ENCODE peak calls at places on chromosomes 13 and 19, in seven cellular contexts. P is uterus, S is body of pancreas, B is cardiac fibroblast, J is left ventricle myocardium inferior, K is cardiac muscle cell, H is PC-3. O is an unnamed sample.

GRCh38 chr13:95246292-95247082 is 54.8 kb downstream of the ABCC4 start:
- DNase-seq in H (peak), S (peak), J (no peak), P (no peak), K (no peak), B (no peak), O (peak)

GRCh38 chr19:44592451-44592890 is 20.9 kb upstream of the IGSF23 start:
- DNase-seq in K (no peak), J (no peak), B (no peak), S (peak), P (no peak), H (no peak), O (peak)

GRCh38 chr13:53174550-53174949 is 145.9 kb downstream of the OLFM4 start:
- DNase-seq in K (peak), H (no peak), P (no peak), S (no peak), J (no peak), B (no peak), O (no peak)

GRCh38 chr19:3510727-3511126 is 4.6 kb downstream of the FZR1 start:
- DNase-seq in S (no peak), K (no peak), H (no peak), P (no peak), B (no peak), J (no peak), O (no peak)

GRCh38 chr13:27168870-27169525 is 2.6 kb downstream of the USP12 start:
- DNase-seq in B (peak), H (peak), P (no peak), J (no peak), S (no peak), K (peak), O (peak)

GRCh38 chr13:99218545-99218944 is 17.9 kb downstream of the UBAC2 start:
- DNase-seq in P (no peak), J (peak), K (no peak), H (no peak), B (no peak), S (peak), O (no peak)

GRCh38 chr13:20306039-20306438 is 73.9 kb upstream of the GJB6 start:
- DNase-seq in K (no peak), P (no peak), J (no peak), S (no peak), B (no peak), H (no peak), O (no peak)

GRCh38 chr19:48571378-48572162 is 19.6 kb downstream of the SULT2B1 start:
- DNase-seq in P (no peak), J (no peak), B (no peak), K (no peak), S (no peak), H (no peak), O (no peak)

GRCh38 chr19:33212024-33212772 is 13.5 kb downstream of the SLC7A10 start:
- DNase-seq in J (no peak), P (no peak), K (no peak), H (no peak), S (no peak), B (no peak), O (no peak)

GRCh38 chr13:110520431-110521295 is 40.9 kb downstream of the RAB20 start:
- DNase-seq in B (peak), P (peak), H (no peak), S (peak), K (peak), J (peak), O (no peak)

GRCh38 chr13:104657196-104657595 is 1591.0 kb upstream of the SLC10A2 start:
- DNase-seq in K (no peak), H (no peak), S (no peak), P (no peak), J (no peak), B (no peak), O (no peak)

GRCh38 chr13:44273991-44274810 is 99.4 kb upstream of the SERP2 start:
- DNase-seq in K (peak), B (peak), P (no peak), H (peak), S (peak), J (no peak), O (peak)

GRCh38 chr19:17200408-17201079 is 14.6 kb upstream of the USE1 start:
- DNase-seq in K (no peak), P (no peak), B (no peak), H (no peak), S (no peak), J (no peak), O (no peak)

GRCh38 chr13:45807520-45808099 is 43.9 kb downstream of the SIAH3 start:
- DNase-seq in P (no peak), H (peak), B (peak), S (peak), J (no peak), K (peak), O (peak)

GRCh38 chr13:107284168-107284567 is 716.2 kb upstream of the ARGLU1 start:
- DNase-seq in B (peak), S (no peak), P (no peak), K (peak), H (peak), J (no peak), O (peak)

GRCh38 chr13:47826481-47826880 is 174.6 kb downstream of the SUCLA2 start:
- DNase-seq in P (no peak), K (peak), S (no peak), H (no peak), B (peak), J (no peak), O (no peak)

GRCh38 chr19:20787766-20788165 is 11.7 kb downstream of the ZNF66 start:
- DNase-seq in P (no peak), B (peak), S (no peak), J (no peak), K (no peak), H (no peak), O (no peak)

GRCh38 chr13:20400774-20401173 is 124.9 kb downstream of the CRYL1 start:
- DNase-seq in H (peak), J (no peak), B (peak), K (peak), P (no peak), S (no peak), O (peak)

GRCh38 chr13:101915755-101916107 is 463.3 kb downstream of the ITGBL1 start:
- DNase-seq in H (no peak), B (no peak), S (no peak), P (no peak), K (no peak), J (no peak), O (no peak)

GRCh38 chr13:100811906-100812305 is 137.3 kb upstream of the TMTC4 start:
- DNase-seq in K (no peak), S (no peak), H (no peak), B (no peak), J (no peak), P (no peak), O (no peak)

GRCh38 chr19:19528721-19529490 is at the start of gene YJEFN3:
- DNase-seq in S (no peak), K (peak), B (no peak), H (no peak), P (no peak), J (no peak), O (no peak)

GRCh38 chr13:34421849-34422475 is 520.1 kb upstream of the NBEA start:
- DNase-seq in J (no peak), K (no peak), P (no peak), B (no peak), S (no peak), H (no peak), O (peak)

GRCh38 chr19:38303517-38304351 is at the start of gene C19orf33:
- DNase-seq in J (peak), P (no peak), S (peak), B (peak), K (no peak), H (peak), O (peak)

GRCh38 chr19:19537321-19538048 is 580 bp upstream of the CILP2 start:
- DNase-seq in H (peak), B (no peak), K (no peak), S (no peak), P (no peak), J (no peak), O (no peak)

GRCh38 chr19:547117-547516 is 3.3 kb downstream of the GZMM start:
- DNase-seq in H (no peak), K (no peak), S (no peak), B (no peak), J (no peak), P (no peak), O (no peak)

GRCh38 chr19:15466851-15467733 is 2.7 kb upstream of the RASAL3 start:
- DNase-seq in J (no peak), H (peak), K (peak), P (no peak), B (peak), S (no peak), O (peak)

GRCh38 chr13:34627499-34627898 is 314.6 kb upstream of the NBEA start:
- DNase-seq in K (no peak), B (no peak), P (no peak), H (no peak), S (no peak), J (no peak), O (no peak)

GRCh38 chr19:14337510-14337909 is 43.7 kb upstream of the ADGRE5 start:
- DNase-seq in B (peak), J (no peak), P (no peak), S (no peak), K (peak), H (peak), O (no peak)

DNA sequence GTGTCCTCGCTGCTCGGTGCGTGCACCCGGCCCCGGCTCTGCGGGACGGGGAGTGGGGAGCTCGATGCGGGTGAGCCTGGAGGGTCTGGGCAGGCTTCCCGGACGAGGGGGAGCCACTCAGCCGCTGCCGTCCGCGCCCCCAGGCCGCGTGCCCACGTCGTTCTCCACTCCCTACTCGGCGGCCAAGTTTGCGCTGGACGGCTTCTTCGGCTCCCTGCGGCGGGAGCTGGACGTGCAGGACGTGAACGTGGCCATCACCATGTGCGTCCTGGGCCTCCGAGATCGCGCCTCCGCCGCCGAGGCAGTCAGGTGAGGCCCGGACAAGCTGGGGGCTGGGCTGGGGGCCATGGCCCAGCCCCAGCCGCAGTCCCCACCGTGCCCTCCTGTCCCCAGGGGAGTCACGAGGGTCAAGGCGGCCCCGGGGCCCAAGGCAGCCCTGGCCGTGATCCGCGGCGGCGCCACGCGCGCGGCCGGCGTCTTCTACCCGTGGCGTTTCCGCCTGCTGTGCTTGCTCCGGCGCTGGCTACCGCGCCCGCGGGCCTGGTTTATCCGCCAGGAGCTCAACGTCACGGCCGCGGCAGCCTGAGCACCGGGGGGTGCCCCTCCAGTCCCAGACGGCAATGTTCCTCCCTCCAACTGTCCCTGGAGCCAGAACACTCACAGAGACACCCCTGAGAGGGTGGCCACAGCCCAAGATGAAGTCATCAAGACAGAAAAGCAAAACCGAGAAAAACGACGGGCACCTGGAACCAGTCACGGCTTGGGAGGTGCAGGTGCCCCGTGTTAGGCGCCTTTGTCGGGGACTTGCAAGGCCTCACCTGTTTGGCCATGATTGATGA is 2.5 kb upstream of the RPL36 start:
- DNase-seq in B (no peak), P (no peak), K (no peak), S (no peak), H (no peak), J (no peak), O (no peak)
- TF ChIP-seq CTCF in B (no peak), P (no peak), K (no peak), S (no peak), H (no peak), J (peak), O (no peak)

GRCh38 chr13:49853535-49853934 is 61.1 kb upstream of the KPNA3 start:
- DNase-seq in J (no peak), B (no peak), S (no peak), P (no peak), H (no peak), K (no peak), O (no peak)

GRCh38 chr13:49859568-49859967 is 67.1 kb upstream of the KPNA3 start:
- DNase-seq in J (no peak), P (no peak), S (peak), H (peak), K (peak), B (peak), O (peak)

GRCh38 chr13:49855930-49856329 is 63.4 kb upstream of the KPNA3 start:
- DNase-seq in H (peak), K (no peak), S (no peak), P (no peak), B (no peak), J (no peak), O (no peak)

DNA sequence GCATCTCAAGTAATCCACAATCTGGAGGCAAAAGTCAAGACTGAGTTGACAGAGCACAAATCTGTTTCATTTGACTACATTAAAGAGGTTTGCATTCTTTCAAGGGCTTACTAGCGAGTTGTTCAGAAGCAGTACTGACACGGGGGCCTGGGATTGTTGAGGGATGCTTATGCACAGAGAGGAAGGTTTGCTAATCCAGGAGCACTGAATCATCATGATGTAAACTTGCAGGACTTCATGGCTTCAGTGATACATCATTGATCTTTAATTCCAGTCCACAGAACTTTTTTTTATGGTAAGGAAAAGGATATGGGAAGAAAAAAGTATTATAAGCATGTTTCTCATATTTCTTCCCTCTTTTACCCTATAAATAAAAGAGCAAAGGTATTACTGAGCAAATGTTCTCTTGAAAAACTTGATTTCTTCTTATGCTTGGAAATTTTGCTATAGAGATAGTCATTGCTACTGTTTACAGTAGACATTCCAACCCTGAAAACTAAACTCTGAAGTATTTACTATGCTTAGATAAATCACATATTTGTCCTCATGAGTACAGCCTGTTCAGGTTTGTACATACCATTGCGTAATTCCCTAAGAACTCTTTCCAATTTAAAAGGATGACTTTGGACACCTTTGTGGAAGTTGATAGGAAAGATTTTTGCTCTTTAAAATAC is 65.8 kb upstream of the KPNA3 start:
- DNase-seq in H (peak), B (peak), J (no peak), S (peak), P (no peak), K (peak), O (peak)
- H3K4me3 ChIP-seq in H (peak), B (no peak), J (no peak), S (no peak), P (no peak), K (no peak), O (peak)

GRCh38 chr19:10230155-10230903 is 802 bp downstream of the S1PR2 start:
- DNase-seq in P (peak), B (no peak), S (peak), K (peak), H (no peak), J (peak), O (no peak)
- TF ChIP-seq CTCF in P (peak), B (no peak), S (no peak), K (no peak), H (no peak), J (no peak), O (no peak)

GRCh38 chr19:12015015-12015752 is 20.3 kb downstream of the ZNF433 start:
- DNase-seq in H (no peak), S (no peak), J (no peak), B (peak), K (no peak), P (no peak), O (no peak)

GRCh38 chr19:12015753-12016116 is 19.7 kb downstream of the ZNF433 start:
- DNase-seq in H (no peak), K (no peak), B (no peak), J (no peak), P (no peak), S (no peak), O (no peak)
- H3K4me3 ChIP-seq in H (no peak), K (no peak), B (no peak), J (no peak), P (no peak), S (no peak), O (no peak)